ENCODE peak calls at places on chromosomes 6 and 20, in four cellular contexts. H, E, Y and T are unnamed samples.

GRCh38 chr6:14066782-14067406 is 50.7 kb upstream of the CD83 start:
- DNase-seq in H (peak), E (no peak), Y (peak), T (peak)

GRCh38 chr20:5727018-5727515 is 23.1 kb upstream of the SHLD1 start:
- DNase-seq in H (no peak), E (no peak), Y (no peak), T (no peak)

GRCh38 chr6:109125504-109125903 is 30.2 kb downstream of the CEP57L1 start:
- DNase-seq in H (no peak), E (no peak), Y (no peak), T (no peak)

GRCh38 chr6:15491255-15491985 is 171.4 kb downstream of the DTNBP1 start:
- DNase-seq in H (peak), E (peak), Y (peak), T (peak)

GRCh38 chr6:14190596-14191224 is 73.1 kb downstream of the CD83 start:
- DNase-seq in H (no peak), E (no peak), Y (no peak), T (no peak)

GRCh38 chr20:52972190-52972937 is at the start of gene TSHZ2:
- DNase-seq in H (peak), E (no peak), Y (peak), T (no peak)

GRCh38 chr6:13985663-13986325 is 61.0 kb downstream of the RNF182 start:
- DNase-seq in H (no peak), E (no peak), Y (no peak), T (no peak)

GRCh38 chr20:46246527-46246926 is 61.8 kb downstream of the CDH22 start:
- DNase-seq in H (no peak), E (no peak), Y (no peak), T (no peak)

GRCh38 chr6:100134703-100135102 is 140.7 kb upstream of the MCHR2 start:
- DNase-seq in H (peak), E (no peak), Y (no peak), T (no peak)

GRCh38 chr6:89675949-89676753 is 37.6 kb upstream of the LYRM2 start:
- DNase-seq in H (peak), E (no peak), Y (no peak), T (no peak)

DNA sequence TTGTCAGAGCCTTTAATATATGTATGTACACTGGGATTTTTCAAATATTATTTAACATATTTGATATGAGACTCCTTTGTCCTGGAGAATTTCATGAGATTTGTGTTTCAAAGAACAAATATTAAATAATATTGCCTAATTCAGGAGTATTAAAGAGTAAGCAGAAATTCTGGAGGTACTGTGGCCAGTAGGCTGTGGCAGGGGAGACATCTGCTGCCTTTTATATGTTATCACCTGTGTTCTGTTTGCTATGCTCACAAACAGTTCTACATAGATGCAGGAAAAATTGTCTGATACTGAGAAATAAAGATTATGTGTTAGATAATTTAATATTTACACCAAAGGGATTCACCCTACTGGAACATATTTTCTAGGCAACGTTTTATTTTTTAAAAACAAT is 395.4 kb upstream of the SLC35B3 start:
- DNase-seq in H (no peak), E (no peak), Y (no peak), T (no peak)
- H3K9ac ChIP-seq in H (no peak), E (no peak), Y (no peak), T (no peak)

GRCh38 chr6:5287205-5287965 is 26.1 kb downstream of the FARS2 start:
- DNase-seq in H (peak), E (no peak), Y (no peak), T (no peak)

GRCh38 chr6:5287966-5288297 is 26.6 kb downstream of the FARS2 start:
- DNase-seq in H (no peak), E (no peak), Y (no peak), T (no peak)

GRCh38 chr6:5285081-5285480 is 23.8 kb downstream of the FARS2 start:
- DNase-seq in H (no peak), E (no peak), Y (no peak), T (no peak)

GRCh38 chr6:5285526-5285925 is 24.2 kb downstream of the FARS2 start:
- DNase-seq in H (no peak), E (no peak), Y (no peak), T (no peak)

GRCh38 chr6:5286780-5287179 is 25.5 kb downstream of the FARS2 start:
- DNase-seq in H (no peak), E (no peak), Y (no peak), T (no peak)
- H3K9ac ChIP-seq in H (no peak), E (no peak), Y (no peak), T (no peak)

DNA sequence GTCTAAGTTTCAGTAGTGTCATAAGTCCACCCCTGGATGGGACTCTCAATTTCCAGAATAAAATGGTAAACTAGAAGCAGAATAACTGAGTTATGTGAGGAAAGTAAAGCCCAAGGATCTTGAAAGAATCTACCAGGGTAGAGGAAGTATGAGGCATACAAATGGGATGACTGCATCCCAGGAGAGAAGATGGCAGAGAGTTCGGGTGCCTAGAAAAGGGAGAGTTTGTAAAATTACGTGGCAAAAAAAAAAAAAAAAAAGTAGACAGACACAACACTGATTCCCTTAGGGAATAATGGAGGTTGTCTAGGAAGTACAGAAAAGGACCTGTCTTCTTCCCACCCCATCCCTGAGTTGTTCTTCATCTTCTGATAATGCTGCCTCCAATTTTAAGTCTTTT is 3.4 kb downstream of the GABBR1 start:
- DNase-seq in H (no peak), E (no peak), Y (no peak), T (no peak)
- H3K9ac ChIP-seq in H (no peak), E (no peak), Y (no peak), T (no peak)

GRCh38 chr20:44465001-44465560 is 10.6 kb upstream of the TTPAL start:
- DNase-seq in H (no peak), E (no peak), Y (no peak), T (no peak)
- H3K9ac ChIP-seq in H (peak), E (no peak), Y (no peak), T (no peak)

DNA sequence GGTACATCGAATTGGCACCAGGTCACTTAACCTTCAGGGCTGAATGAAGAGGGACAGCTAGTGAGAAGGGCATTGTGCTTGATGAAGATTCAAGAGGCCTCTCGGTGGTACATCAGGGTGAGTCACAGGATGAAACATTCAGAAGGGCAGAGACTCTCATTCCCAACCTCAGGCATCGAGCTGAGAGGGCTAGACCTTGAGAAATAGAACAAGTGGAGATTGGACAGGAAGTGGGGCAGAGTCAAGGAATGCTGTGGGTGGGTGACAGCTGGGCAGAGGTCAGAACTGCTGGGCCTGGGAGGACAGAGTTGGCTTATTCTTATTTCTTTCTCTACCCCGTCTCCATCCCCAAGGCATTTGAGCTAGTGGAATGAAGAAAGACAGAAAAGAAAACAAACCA is 126.0 kb downstream of the SCML4 start:
- DNase-seq in H (peak), E (no peak), Y (no peak), T (no peak)
- H3K9ac ChIP-seq in H (peak), E (no peak), Y (no peak), T (no peak)